ENCODE peak calls at places on chromosomes 11 and 22, in six cellular contexts. L is fibroblast of lung; F is progenitor cell of endocrine pancreas; S is WTC11; A is dorsolateral prefrontal cortex; Z is CD8-positive, alpha-beta T cell. V is an unnamed sample.

GRCh38 chr11:99015634-99016454 is 4.9 kb upstream of the CNTN5 start:
- DNase-seq in Z (no peak), A (no peak), L (peak), S (no peak), F (no peak), V (no peak)

GRCh38 chr11:119532551-119532950 is 109.6 kb upstream of the THY1 start:
- DNase-seq in F (no peak), A (no peak), Z (no peak), L (no peak), S (no peak), V (no peak)

GRCh38 chr11:99019676-99020075 is 1.1 kb upstream of the CNTN5 start:
- DNase-seq in A (no peak), L (no peak), F (no peak), S (no peak), Z (no peak), V (no peak)

GRCh38 chr22:22123118-22123959 is 121.2 kb upstream of the VPREB1 start:
- DNase-seq in S (no peak), A (no peak), Z (no peak), F (no peak), L (no peak), V (no peak)

GRCh38 chr11:102276302-102277182 is 40.7 kb upstream of the BIRC3 start:
- DNase-seq in L (peak), S (no peak), Z (no peak), F (no peak), A (no peak), V (no peak)

GRCh38 chr11:61546663-61547062 is 34.2 kb downstream of the SYT7 start:
- DNase-seq in L (no peak), A (no peak), F (no peak), Z (no peak), S (no peak), V (no peak)

GRCh38 chr22:21734540-21735197 is 925 bp downstream of the YPEL1 start:
- DNase-seq in A (no peak), L (no peak), S (no peak), Z (no peak), F (no peak), V (no peak)

GRCh38 chr11:6402561-6402981 is 12.3 kb downstream of the SMPD1 start:
- DNase-seq in A (no peak), L (no peak), F (no peak), S (no peak), Z (peak), V (no peak)

GRCh38 chr22:22061085-22062077 is 78.8 kb upstream of the TOP3B start:
- DNase-seq in Z (no peak), F (no peak), L (peak), S (no peak), A (peak), V (no peak)

GRCh38 chr11:114063829-114064201 is 4.3 kb downstream of the ZBTB16 start:
- DNase-seq in F (no peak), Z (no peak), A (no peak), S (no peak), L (no peak), V (no peak)

GRCh38 chr11:64130618-64131017 is 35.3 kb downstream of the MACROD1 start:
- DNase-seq in A (no peak), Z (no peak), L (no peak), S (no peak), F (no peak), V (no peak)

GRCh38 chr22:20741634-20742581 is 32.0 kb upstream of the SERPIND1 start:
- DNase-seq in S (peak), L (peak), Z (peak), F (no peak), A (peak), V (no peak)

GRCh38 chr22:37163618-37164534 is 14.2 kb upstream of the IL2RB start:
- DNase-seq in F (no peak), S (no peak), Z (peak), L (no peak), A (no peak), V (no peak)

GRCh38 chr11:122900803-122901202 is 18.2 kb downstream of the JHY start:
- DNase-seq in S (no peak), L (no peak), Z (no peak), F (no peak), A (no peak), V (no peak)

GRCh38 chr11:129803533-129803932 is 12.1 kb upstream of the TMEM45B start:
- DNase-seq in S (no peak), A (no peak), L (no peak), Z (no peak), F (no peak), V (no peak)

GRCh38 chr22:17145021-17145680 is 13.9 kb downstream of the HDHD5 start:
- DNase-seq in S (no peak), F (no peak), L (no peak), Z (no peak), A (no peak), V (no peak)

GRCh38 chr11:62546244-62546936 is at the start of gene AHNAK:
- DNase-seq in A (peak), F (peak), S (peak), Z (peak), L (peak), V (no peak)

GRCh38 chr11:78796956-78797355 is 222.3 kb upstream of the NARS2 start:
- DNase-seq in F (no peak), L (peak), S (no peak), Z (no peak), A (no peak), V (no peak)

GRCh38 chr11:46363031-46363407 is 15.8 kb downstream of the DGKZ start:
- DNase-seq in S (no peak), L (no peak), A (no peak), Z (no peak), F (no peak), V (no peak)

GRCh38 chr11:87851234-87851633 is 324.0 kb downstream of the RAB38 start:
- DNase-seq in L (peak), A (no peak), Z (no peak), S (no peak), F (no peak), V (no peak)

GRCh38 chr22:49667236-49667635 is 160.4 kb downstream of the BRD1 start:
- DNase-seq in L (no peak), F (no peak), S (peak), A (no peak), Z (peak), V (no peak)

GRCh38 chr11:117300301-117300700 is 9.2 kb downstream of the BACE1-AS start:
- DNase-seq in Z (no peak), A (no peak), L (peak), S (peak), F (peak), V (no peak)

GRCh38 chr11:62552931-62553838 is 6.6 kb upstream of the AHNAK start:
- DNase-seq in A (no peak), L (peak), S (peak), F (no peak), Z (peak), V (no peak)

GRCh38 chr11:14537134-14537599 is 17.0 kb upstream of the PSMA1 start:
- DNase-seq in A (peak), F (no peak), S (no peak), Z (peak), L (peak), V (no peak)

GRCh38 chr11:40240284-40240683 is 1219.2 kb downstream of the LRRC4C start:
- DNase-seq in S (no peak), Z (no peak), L (no peak), F (no peak), A (no peak), V (no peak)

GRCh38 chr22:30923168-30923900 is 45.2 kb downstream of the MORC2 start:
- DNase-seq in A (no peak), Z (no peak), F (no peak), S (no peak), L (no peak), V (no peak)

GRCh38 chr11:30197869-30198268 is 32.9 kb upstream of the FSHB start:
- DNase-seq in A (no peak), F (no peak), S (no peak), L (no peak), Z (no peak), V (no peak)

GRCh38 chr11:85844439-85845051 is 10.6 kb upstream of the CCDC83 start:
- DNase-seq in L (no peak), S (no peak), F (no peak), Z (no peak), A (no peak), V (no peak)

GRCh38 chr11:80841716-80842115 is 1400.9 kb upstream of the TENM4 start:
- DNase-seq in S (no peak), A (no peak), L (peak), Z (no peak), F (no peak), V (no peak)

GRCh38 chr11:65470433-65470832 is 28.4 kb upstream of the MALAT1 start:
- DNase-seq in F (no peak), L (no peak), S (no peak), A (no peak), Z (no peak), V (no peak)

GRCh38 chr11:112292188-112292587 is 31.5 kb upstream of the PLET1 start:
- DNase-seq in F (no peak), L (no peak), S (no peak), Z (no peak), A (no peak), V (no peak)

GRCh38 chr11:74730601-74731260 is 495 bp downstream of the CHRDL2 start:
- DNase-seq in S (peak), F (no peak), A (no peak), L (no peak), Z (no peak), V (no peak)

GRCh38 chr22:30783021-30783420 is 88.3 kb downstream of the OSBP2 start:
- DNase-seq in Z (no peak), F (no peak), S (no peak), L (no peak), A (no peak), V (no peak)

GRCh38 chr11:68859123-68859522 is 17.4 kb upstream of the CPT1A start:
- DNase-seq in L (no peak), F (no peak), A (no peak), Z (no peak), S (no peak), V (no peak)

GRCh38 chr11:63892233-63892632 is 24.7 kb downstream of the RCOR2 start:
- DNase-seq in A (no peak), Z (no peak), S (no peak), L (peak), F (no peak), V (no peak)

GRCh38 chr11:86138958-86139357 is 70.1 kb upstream of the PICALM start:
- DNase-seq in Z (peak), L (no peak), A (no peak), F (no peak), S (no peak), V (no peak)

GRCh38 chr11:14267861-14268635 is 90.9 kb downstream of the RRAS2 start:
- DNase-seq in S (no peak), A (no peak), F (no peak), Z (no peak), L (peak), V (no peak)

GRCh38 chr11:46322759-46323158 is 24.5 kb upstream of the DGKZ start:
- DNase-seq in A (no peak), F (no peak), Z (no peak), L (peak), S (peak), V (no peak)

GRCh38 chr22:28440517-28441366 is 238.9 kb downstream of the TTC28 start:
- DNase-seq in S (no peak), Z (no peak), A (no peak), F (no peak), L (peak), V (no peak)

GRCh38 chr22:28441720-28442263 is 237.8 kb downstream of the TTC28 start:
- DNase-seq in A (no peak), F (no peak), L (no peak), Z (no peak), S (no peak), V (no peak)

GRCh38 chr22:28442951-28443876 is 236.4 kb downstream of the TTC28 start:
- DNase-seq in F (peak), A (peak), L (peak), S (peak), Z (no peak), V (no peak)

GRCh38 chr22:28444659-28445058 is 235.0 kb downstream of the TTC28 start:
- DNase-seq in S (no peak), L (no peak), A (no peak), Z (no peak), F (no peak), V (no peak)

GRCh38 chr22:28442264-28442950 is 237.2 kb downstream of the TTC28 start:
- DNase-seq in Z (peak), F (peak), A (peak), S (peak), L (peak), V (no peak)
- TF ChIP-seq CTCF in Z (peak), F (peak), A (peak), S (peak), L (peak), V (no peak)

GRCh38 chr11:44404323-44404705 is 94.4 kb upstream of the ALX4 start:
- DNase-seq in S (no peak), F (no peak), A (no peak), L (no peak), Z (no peak), V (no peak)
- TF ChIP-seq CTCF in S (no peak), F (no peak), A (no peak), L (no peak), Z (no peak), V (no peak)

GRCh38 chr22:23806837-23807236 is 20.1 kb downstream of the SMARCB1 start:
- DNase-seq in L (no peak), F (no peak), Z (no peak), A (no peak), S (no peak), V (no peak)
- TF ChIP-seq CTCF in L (no peak), F (no peak), Z (no peak), A (no peak), S (no peak), V (no peak)

GRCh38 chr11:110249066-110249465 is 47.3 kb downstream of the RDX start:
- DNase-seq in A (no peak), S (no peak), Z (no peak), F (no peak), L (peak), V (no peak)
- TF ChIP-seq CTCF in A (peak), S (no peak), Z (peak), F (peak), L (peak), V (no peak)

GRCh38 chr11:7657306-7658025 is 15.8 kb downstream of the CYB5R2 start:
- DNase-seq in A (peak), S (peak), Z (no peak), F (no peak), L (peak), V (no peak)

GRCh38 chr11:7651700-7652099 is 21.6 kb downstream of the CYB5R2 start:
- DNase-seq in S (no peak), F (no peak), L (no peak), A (no peak), Z (no peak), V (no peak)

GRCh38 chr11:7656704-7657103 is 16.6 kb downstream of the CYB5R2 start:
- DNase-seq in L (no peak), Z (no peak), A (no peak), F (no peak), S (no peak), V (no peak)

GRCh38 chr11:7654094-7654742 is 19.1 kb downstream of the CYB5R2 start:
- DNase-seq in S (no peak), A (no peak), L (no peak), F (no peak), Z (no peak), V (no peak)

DNA sequence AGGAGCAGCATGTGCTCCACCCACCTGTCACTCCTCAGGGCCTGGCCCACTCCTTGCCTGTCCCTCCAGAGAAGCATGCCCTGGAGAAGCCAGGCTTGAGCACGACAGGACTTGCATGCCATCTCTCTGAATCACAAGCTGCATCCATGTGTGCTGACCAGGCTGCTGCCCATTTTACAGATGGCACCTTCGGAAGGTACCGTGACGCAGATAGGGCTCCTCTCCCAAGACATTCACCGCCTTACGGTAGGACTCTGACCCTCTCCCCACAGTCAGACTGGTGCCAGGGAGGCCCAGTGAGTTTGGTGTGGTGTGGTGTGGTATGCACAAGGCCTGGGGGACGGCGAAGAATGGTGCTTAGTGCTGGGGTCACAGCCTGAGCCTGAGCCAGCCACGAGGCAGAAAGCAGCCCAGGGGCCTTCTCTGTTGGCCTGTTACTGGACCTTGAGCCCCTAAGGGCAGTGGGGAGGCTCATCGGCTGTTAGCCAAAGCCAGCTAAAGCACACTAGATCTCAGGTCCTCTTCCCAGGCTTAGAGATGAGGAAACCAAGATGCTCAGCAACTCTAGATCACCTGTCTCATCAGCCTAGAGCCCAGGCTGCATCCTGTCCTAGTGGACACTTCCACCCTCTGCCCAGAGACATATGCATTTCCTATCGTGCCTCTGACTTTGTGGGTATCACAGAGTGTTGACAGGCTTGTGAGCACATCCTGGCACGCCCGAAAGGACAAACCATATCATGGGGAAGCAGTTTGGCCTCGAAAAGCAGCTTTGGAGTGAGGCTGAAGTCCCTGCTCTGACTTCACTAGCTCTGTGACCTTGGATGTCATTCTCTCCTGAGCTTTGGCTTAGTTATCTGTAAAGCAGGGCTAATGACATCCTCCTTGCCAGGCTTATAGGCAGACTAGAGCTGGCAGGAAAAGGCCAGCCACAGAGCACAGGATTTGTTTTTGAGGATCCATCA is 17.8 kb downstream of the CYB5R2 start:
- DNase-seq in L (no peak), Z (no peak), A (no peak), S (no peak), F (no peak), V (no peak)
- TF ChIP-seq CTCF in L (no peak), Z (no peak), A (no peak), S (no peak), F (no peak), V (no peak)

V was measured in omental fat pad.